ENCODE peak calls at places on chromosome 20, in six cellular contexts. D, Q, H, T, P and W are unnamed samples.

GRCh38 chr20:5349448-5349847 is 32.7 kb upstream of the PROKR2 start:
- DNase-seq in Q (no peak), D (no peak), H (no peak), T (peak), P (no peak), W (no peak)

GRCh38 chr20:44354979-44355502 is 458 bp upstream of the HNF4A start:
- DNase-seq in Q (no peak), H (no peak), T (no peak), D (peak), P (no peak), W (no peak)

GRCh38 chr20:41232971-41233926 is 84.3 kb downstream of the ZHX3 start:
- DNase-seq in D (no peak), T (peak), P (peak), H (no peak), Q (no peak), W (no peak)

GRCh38 chr20:58719971-58720371 is 27.4 kb downstream of the NPEPL1 start:
- DNase-seq in H (peak), T (no peak), Q (peak), D (peak), P (no peak), W (no peak)

GRCh38 chr20:23612385-23612784 is 6.7 kb upstream of the CST9 start:
- DNase-seq in P (no peak), T (no peak), D (no peak), Q (no peak), H (no peak), W (no peak)

GRCh38 chr20:625360-625932 is 15.3 kb upstream of the TCF15 start:
- DNase-seq in H (no peak), T (no peak), D (no peak), P (no peak), Q (no peak), W (no peak)

GRCh38 chr20:20362774-20363435 is 5.0 kb upstream of the INSM1 start:
- DNase-seq in D (no peak), P (no peak), H (no peak), T (no peak), Q (no peak), W (no peak)

GRCh38 chr20:7497985-7498384 is 442.3 kb downstream of the HAO1 start:
- DNase-seq in D (no peak), Q (no peak), P (peak), T (peak), H (no peak), W (peak)

GRCh38 chr20:14707865-14708574 is 370.6 kb upstream of the FLRT3 start:
- DNase-seq in D (no peak), P (no peak), Q (no peak), H (no peak), T (no peak), W (no peak)

GRCh38 chr20:7159903-7160302 is 392.4 kb downstream of the BMP2 start:
- DNase-seq in Q (no peak), P (peak), H (no peak), D (no peak), T (no peak), W (no peak)

GRCh38 chr20:59785118-59785959 is 148.1 kb downstream of the SYCP2 start:
- DNase-seq in Q (peak), D (no peak), P (no peak), T (no peak), H (no peak), W (no peak)

GRCh38 chr20:53057579-53057978 is 85.4 kb downstream of the TSHZ2 start:
- DNase-seq in Q (no peak), T (no peak), H (no peak), P (no peak), D (no peak), W (no peak)

GRCh38 chr20:57928181-57928967 is 218.6 kb upstream of the PMEPA1 start:
- DNase-seq in Q (no peak), H (no peak), T (peak), P (no peak), D (no peak), W (no peak)

GRCh38 chr20:19539191-19539590 is 218.9 kb upstream of the RIN2 start:
- DNase-seq in D (no peak), P (no peak), Q (no peak), T (no peak), H (peak), W (no peak)

GRCh38 chr20:44785768-44786167 is 24.6 kb downstream of the RIMS4 start:
- DNase-seq in P (peak), T (no peak), Q (no peak), H (no peak), D (no peak), W (no peak)

GRCh38 chr20:21618697-21619421 is 86.6 kb upstream of the PAX1 start:
- DNase-seq in T (no peak), H (no peak), D (no peak), P (no peak), Q (no peak), W (no peak)

GRCh38 chr20:40797425-40797824 is 108.4 kb upstream of the MAFB start:
- DNase-seq in Q (peak), D (peak), T (no peak), P (peak), H (no peak), W (no peak)

GRCh38 chr20:49969946-49970345 is 12.8 kb upstream of the SNAI1 start:
- DNase-seq in D (no peak), P (no peak), T (no peak), H (no peak), Q (no peak), W (no peak)

GRCh38 chr20:47421076-47421475 is 64.6 kb upstream of the ZMYND8 start:
- DNase-seq in H (no peak), T (no peak), D (no peak), Q (no peak), P (no peak), W (no peak)

GRCh38 chr20:25136643-25137559 is 55.0 kb upstream of the VSX1 start:
- DNase-seq in T (peak), P (peak), Q (peak), H (peak), D (no peak), W (peak)

GRCh38 chr20:14189794-14190402 is 147.5 kb downstream of the FLRT3 start:
- DNase-seq in P (peak), T (peak), Q (no peak), D (no peak), H (no peak), W (no peak)

GRCh38 chr20:13021205-13021970 is 12.6 kb downstream of the SPTLC3 start:
- DNase-seq in P (no peak), H (no peak), D (no peak), Q (no peak), T (no peak), W (no peak)

GRCh38 chr20:49747707-49748524 is 34.2 kb upstream of the B4GALT5 start:
- DNase-seq in D (peak), Q (peak), H (peak), T (peak), P (peak), W (no peak)

GRCh38 chr20:59752704-59753460 is 148.5 kb downstream of the PHACTR3 start:
- DNase-seq in H (no peak), T (no peak), D (no peak), Q (no peak), P (no peak), W (no peak)

GRCh38 chr20:14723614-14724013 is 386.2 kb upstream of the FLRT3 start:
- DNase-seq in D (no peak), T (no peak), Q (no peak), H (no peak), P (no peak), W (no peak)

GRCh38 chr20:60913298-60913697 is 338.8 kb upstream of the CDH4 start:
- DNase-seq in D (no peak), T (no peak), Q (no peak), H (no peak), P (no peak), W (no peak)

GRCh38 chr20:24995741-24996448 is 3.3 kb upstream of the APMAP start:
- DNase-seq in D (no peak), H (peak), P (peak), Q (peak), T (no peak), W (no peak)

GRCh38 chr20:24984963-24985640 is 7.4 kb downstream of the APMAP start:
- DNase-seq in P (no peak), T (no peak), H (peak), D (peak), Q (peak), W (no peak)

GRCh38 chr20:41133709-41134361 is 3.5 kb upstream of the PLCG1 start:
- DNase-seq in D (no peak), Q (no peak), H (no peak), P (no peak), T (no peak), W (no peak)

GRCh38 chr20:40932436-40932835 is 96.2 kb upstream of the TOP1 start:
- DNase-seq in Q (no peak), D (no peak), H (no peak), T (no peak), P (no peak), W (no peak)

GRCh38 chr20:17663486-17663885 is 18.6 kb downstream of the RRBP1 start:
- DNase-seq in H (no peak), T (peak), P (peak), Q (peak), D (no peak), W (no peak)

GRCh38 chr20:44646641-44647274 is 4.7 kb downstream of the ADA start:
- DNase-seq in H (no peak), P (no peak), Q (no peak), T (peak), D (no peak), W (no peak)

GRCh38 chr20:31860431-31861345 is 9.6 kb downstream of the DUSP15 start:
- DNase-seq in H (peak), D (no peak), T (no peak), P (peak), Q (peak), W (no peak)

GRCh38 chr20:42875581-42875980 is 314.1 kb downstream of the PTPRT start:
- DNase-seq in H (no peak), P (no peak), T (no peak), D (no peak), Q (no peak), W (no peak)

GRCh38 chr20:25858495-25859425 is 162.1 kb upstream of the ZNF337 start:
- DNase-seq in Q (peak), P (no peak), H (no peak), T (no peak), D (no peak), W (no peak)

GRCh38 chr20:51480507-51481270 is 61.8 kb downstream of the NFATC2 start:
- DNase-seq in D (no peak), Q (no peak), H (no peak), P (no peak), T (no peak), W (no peak)

GRCh38 chr20:38250607-38251006 is 9.9 kb downstream of the KIAA1755 start:
- DNase-seq in P (no peak), Q (no peak), T (no peak), D (no peak), H (no peak), W (no peak)

GRCh38 chr20:39290575-39290974 is 328.4 kb downstream of the DHX35 start:
- DNase-seq in Q (no peak), P (no peak), T (no peak), H (no peak), D (no peak), W (no peak)

GRCh38 chr20:18388860-18389259 is 78.0 kb downstream of the DZANK1 start:
- DNase-seq in D (no peak), Q (peak), P (peak), H (no peak), T (peak), W (peak)

DNA sequence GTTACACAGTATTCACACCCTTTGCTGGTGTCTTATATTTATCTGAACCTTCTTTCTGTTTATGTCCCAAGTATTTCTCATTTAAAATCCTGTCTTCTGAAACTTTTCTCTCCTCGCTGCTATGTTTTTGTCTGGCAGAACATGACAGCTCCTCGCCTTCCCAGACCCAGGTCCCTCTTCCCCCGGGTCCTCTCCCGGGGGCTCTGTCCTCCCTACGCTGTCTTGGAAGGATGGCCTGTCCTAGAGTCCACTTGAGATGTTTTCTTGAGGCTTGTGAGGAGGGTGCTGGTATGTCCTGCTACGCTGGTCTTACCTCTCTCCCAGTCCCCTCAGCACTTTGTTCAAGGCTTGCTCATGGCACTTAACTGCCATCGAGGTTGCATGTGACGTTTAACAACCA is 6.2 kb downstream of the GID8 start:
- DNase-seq in D (no peak), P (no peak), T (no peak), H (no peak), Q (no peak), W (no peak)
- TF ChIP-seq CTCF in D (no peak), P (no peak), T (no peak), H (no peak), Q (no peak), W (no peak)

GRCh38 chr20:46012926-46013825 is 4.5 kb downstream of the MMP9 start:
- DNase-seq in Q (no peak), H (no peak), T (no peak), D (no peak), P (no peak), W (no peak)

GRCh38 chr20:46013826-46014516 is 5.3 kb downstream of the MMP9 start:
- DNase-seq in T (no peak), H (no peak), P (peak), Q (peak), D (peak), W (no peak)

GRCh38 chr20:46009847-46010246 is 1.1 kb downstream of the MMP9 start:
- DNase-seq in P (no peak), D (no peak), H (no peak), T (no peak), Q (no peak), W (no peak)

GRCh38 chr20:46010491-46011405 is 2.0 kb downstream of the MMP9 start:
- DNase-seq in H (no peak), D (no peak), P (no peak), Q (no peak), T (no peak), W (no peak)

DNA sequence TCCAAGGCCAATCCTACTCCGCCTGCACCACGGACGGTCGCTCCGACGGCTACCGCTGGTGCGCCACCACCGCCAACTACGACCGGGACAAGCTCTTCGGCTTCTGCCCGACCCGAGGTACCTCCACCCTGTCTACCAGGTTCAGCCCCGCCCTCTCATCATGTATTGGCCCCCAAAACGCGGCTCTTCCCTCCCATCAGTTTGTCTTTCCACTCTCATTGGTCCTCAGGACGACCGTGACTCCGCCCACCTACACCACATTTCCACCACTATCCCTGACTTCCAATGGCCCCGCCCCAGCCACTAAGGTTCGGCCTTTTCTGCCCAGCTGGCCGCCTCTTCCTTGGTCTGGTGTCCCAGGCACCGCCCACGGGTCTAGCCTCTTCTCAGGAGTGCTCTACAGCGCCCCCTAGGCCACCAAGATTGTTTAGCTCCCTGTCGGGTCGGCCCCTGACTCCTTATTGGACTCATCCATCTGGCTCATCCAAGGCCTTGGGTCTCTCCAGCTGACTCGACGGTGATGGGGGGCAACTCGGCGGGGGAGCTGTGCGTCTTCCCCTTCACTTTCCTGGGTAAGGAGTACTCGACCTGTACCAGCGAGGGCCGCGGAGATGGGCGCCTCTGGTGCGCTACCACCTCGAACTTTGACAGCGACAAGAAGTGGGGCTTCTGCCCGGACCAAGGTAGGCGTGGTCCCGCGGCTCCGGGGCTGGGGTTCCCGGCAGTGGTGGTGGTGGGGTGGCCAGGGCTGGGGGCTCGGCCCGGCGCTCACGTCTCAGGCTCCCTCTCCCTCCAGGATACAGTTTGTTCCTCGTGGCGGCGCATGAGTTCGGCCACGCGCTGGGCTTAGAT is 3.1 kb downstream of the MMP9 start:
- DNase-seq in T (no peak), P (no peak), H (peak), D (peak), Q (peak), W (no peak)
- TF ChIP-seq CTCF in T (peak), P (peak), H (no peak), D (no peak), Q (peak), W (peak)

GRCh38 chr20:62309947-62310756 is 7.4 kb downstream of the ADRM1 start:
- DNase-seq in D (no peak), T (no peak), Q (no peak), P (no peak), H (no peak), W (no peak)
- TF ChIP-seq CTCF in D (no peak), T (no peak), Q (no peak), P (no peak), H (no peak), W (no peak)

GRCh38 chr20:36587388-36588136 is 14.2 kb downstream of the TGIF2 start:
- DNase-seq in H (no peak), T (no peak), D (no peak), P (no peak), Q (peak), W (no peak)
- TF ChIP-seq CTCF in H (no peak), T (no peak), D (no peak), P (no peak), Q (no peak), W (no peak)

GRCh38 chr20:46406200-46406985 is at the start of gene ELMO2:
- DNase-seq in P (peak), T (peak), H (peak), D (peak), Q (peak), W (peak)
- TF ChIP-seq CTCF in P (peak), T (peak), H (peak), D (no peak), Q (peak), W (peak)

GRCh38 chr20:2206957-2207769 is 88.6 kb upstream of the TGM3 start:
- DNase-seq in D (peak), H (peak), Q (peak), T (peak), P (peak), W (no peak)

GRCh38 chr20:2208897-2209296 is 86.9 kb upstream of the TGM3 start:
- DNase-seq in H (no peak), T (no peak), D (no peak), P (no peak), Q (no peak), W (no peak)

GRCh38 chr20:2207770-2208097 is 88.1 kb upstream of the TGM3 start:
- DNase-seq in Q (no peak), P (no peak), H (no peak), D (no peak), T (no peak), W (peak)

GRCh38 chr20:2203436-2203835 is 92.4 kb upstream of the TGM3 start:
- DNase-seq in D (no peak), H (no peak), T (no peak), Q (no peak), P (no peak), W (no peak)

GRCh38 chr20:2204021-2204420 is 91.8 kb upstream of the TGM3 start:
- DNase-seq in D (no peak), P (no peak), H (no peak), T (no peak), Q (no peak), W (no peak)
- TF ChIP-seq CTCF in D (no peak), P (no peak), H (no peak), T (no peak), Q (no peak), W (no peak)